ENCODE peak calls at places on chromosome 17, in nine cellular contexts. Z is esophagus squamous epithelium, J is thyroid gland, G is spleen, M is IMR-90, H is sigmoid colon, Q is ovary, U is lower leg skin, P is body of pancreas. W is an unnamed sample.

GRCh38 chr17:796609-797008 is 14.5 kb downstream of the MRM3 start:
- DNase-seq in Z (no peak), J (no peak), G (peak; percentile 54), M (no peak), H (no peak), Q (no peak), U (no peak), P (no peak), W (no peak)

GRCh38 chr17:47720754-47721533 is 12.1 kb upstream of the TBX21 start:
- DNase-seq in Z (no peak), J (no peak), G (peak; percentile 74), M (no peak), H (no peak), Q (no peak), U (no peak), P (no peak), W (peak; percentile 14)

GRCh38 chr17:5121186-5121841 is 5.5 kb downstream of the USP6 start:
- DNase-seq in Z (no peak), J (no peak), G (peak; percentile 63), M (no peak), H (peak; percentile 54), Q (no peak), U (peak; percentile 75), P (no peak), W (no peak)

GRCh38 chr17:14745122-14745521 is 444.2 kb downstream of the HS3ST3B1 start:
- DNase-seq in Z (no peak), J (no peak), G (no peak), M (peak; percentile 46), H (no peak), Q (no peak), U (no peak), P (no peak), W (no peak)

GRCh38 chr17:4195306-4195705 is 52.3 kb downstream of the CYB5D2 start:
- DNase-seq in Z (no peak), J (no peak), G (no peak), M (peak; percentile 82), H (no peak), Q (no peak), U (peak; percentile 25), P (no peak), W (no peak)

GRCh38 chr17:45628019-45628418 is 137.5 kb upstream of the PLEKHM1 start:
- DNase-seq in Z (no peak), J (no peak), G (no peak), M (no peak), H (no peak), Q (no peak), U (peak; percentile 31), P (no peak), W (no peak)

GRCh38 chr17:7262192-7263070 is at the start of gene CLDN7:
- DNase-seq in Z (no peak), J (peak; percentile 98), G (no peak), M (no peak), H (no peak), Q (peak; percentile 23), U (peak; percentile 91), P (peak; percentile 97), W (peak; percentile 71)

GRCh38 chr17:6755731-6756184 is at the start of gene XAF1:
- DNase-seq in Z (no peak), J (peak; percentile 17), G (peak; percentile 84), M (peak; percentile 33), H (peak; percentile 68), Q (peak; percentile 43), U (no peak), P (no peak), W (peak; percentile 25)

GRCh38 chr17:67992541-67993152 is 3.6 kb downstream of the C17orf58 start:
- DNase-seq in Z (no peak), J (no peak), G (no peak), M (no peak), H (no peak), Q (no peak), U (no peak), P (no peak), W (peak; percentile 44)

GRCh38 chr17:62823111-62823895 is 15.2 kb upstream of the MARCHF10 start:
- DNase-seq in Z (no peak), J (peak; percentile 70), G (no peak), M (no peak), H (no peak), Q (no peak), U (peak; percentile 66), P (no peak), W (no peak)

DNA sequence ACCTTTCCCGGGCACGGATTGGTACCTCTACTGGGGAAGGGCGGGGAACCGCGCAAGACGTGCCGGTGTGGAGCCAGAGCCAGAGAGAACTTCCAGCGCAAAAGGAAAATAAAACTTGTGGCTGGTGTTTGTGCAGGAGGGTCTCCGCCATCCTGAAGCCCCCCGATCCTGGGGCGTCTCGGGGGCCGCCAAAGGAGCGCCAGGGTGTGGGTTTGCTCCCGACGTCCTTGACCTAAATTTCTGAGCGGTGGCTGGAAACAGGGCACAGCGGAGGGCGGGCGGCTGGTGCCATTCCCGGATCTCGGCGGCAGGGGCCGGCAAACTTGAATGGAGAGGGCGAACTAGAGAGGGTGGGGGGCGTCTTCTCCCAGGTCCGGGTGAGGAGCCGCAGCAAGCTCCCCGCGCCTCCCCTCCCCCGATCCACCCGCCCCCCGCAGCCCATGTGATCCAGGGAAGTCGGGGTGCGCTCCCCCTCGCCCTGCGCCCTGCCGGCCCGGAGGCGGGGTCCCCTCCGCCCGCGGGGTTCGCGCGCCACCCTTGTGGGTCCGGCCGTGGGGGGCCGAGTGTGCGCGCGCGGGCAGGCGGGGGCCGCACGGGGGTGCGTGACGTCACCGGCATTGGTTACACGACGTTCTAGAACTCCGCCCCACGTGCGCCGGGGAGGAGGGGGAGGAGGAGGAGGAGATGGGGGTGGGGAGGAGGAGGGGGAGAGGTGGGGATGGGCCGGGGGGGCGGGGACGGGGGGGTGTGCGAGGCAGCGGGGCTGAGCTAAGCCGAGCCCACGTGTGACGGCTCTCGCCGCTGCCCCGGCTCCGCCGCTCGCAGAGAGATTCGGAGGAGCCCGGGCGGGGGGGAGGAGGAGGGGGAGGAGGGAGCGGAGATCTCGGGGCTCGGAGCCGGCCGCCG is at the start of gene MSI2:
- DNase-seq in Z (peak; percentile 61), J (peak; percentile 95), G (peak; percentile 97), M (peak; percentile 78), H (peak; percentile 99), Q (peak; percentile 99), U (peak; percentile 98), P (peak; percentile 93), W (peak; percentile 96)
- TF ChIP-seq POLR2A in Z (no peak), J (peak; percentile 62), G (no peak), M (no peak), H (peak; percentile 22), Q (peak; percentile 84), U (no peak), P (peak; percentile 20), W (peak; percentile 63)

DNA sequence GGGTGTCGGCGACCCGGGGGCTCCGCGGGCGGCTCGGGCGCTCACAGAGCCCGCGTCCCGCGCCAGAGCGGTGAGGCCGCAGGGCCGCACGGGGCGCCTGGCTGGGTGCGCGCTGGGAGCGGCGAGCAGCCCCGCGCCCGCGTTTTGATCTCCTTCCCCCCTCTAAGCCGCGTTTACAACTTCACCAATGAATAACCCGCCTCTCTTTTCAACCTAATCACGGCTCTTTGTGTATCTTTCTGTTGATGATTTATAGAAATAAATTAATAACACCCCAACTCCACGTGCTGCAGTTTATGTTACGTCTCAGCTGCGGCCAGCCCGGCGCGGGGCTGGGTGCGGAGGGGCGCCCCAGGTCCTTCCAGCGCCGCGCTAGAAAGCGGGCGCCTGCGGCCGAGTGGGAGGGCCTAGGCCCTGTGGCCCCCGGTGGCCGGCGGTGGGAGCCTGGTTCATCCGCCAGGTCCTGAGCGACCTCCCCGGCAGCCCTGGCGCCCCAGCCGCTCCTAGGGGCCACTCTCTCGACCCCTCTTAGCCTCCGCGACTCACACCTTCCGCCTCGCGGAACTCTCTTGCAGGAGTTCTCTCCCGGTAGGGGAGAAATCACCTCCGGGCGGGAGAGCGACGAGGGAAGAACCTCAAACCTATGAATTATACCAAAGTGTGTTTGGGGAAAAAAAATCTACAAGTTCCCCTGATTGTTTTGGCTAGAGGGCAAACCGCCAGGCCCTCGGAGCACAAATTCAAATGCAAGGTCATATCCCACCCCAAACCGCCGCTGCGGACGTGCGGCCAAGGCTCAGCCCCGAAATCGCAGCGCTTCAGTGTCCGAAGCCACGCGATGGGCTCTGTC is 1.9 kb downstream of the HNF1B start:
- DNase-seq in Z (no peak), J (no peak), G (no peak), M (no peak), H (no peak), Q (no peak), U (no peak), P (peak; percentile 46), W (peak; percentile 38)
- TF ChIP-seq POLR2A in Z (no peak), J (no peak), G (no peak), M (no peak), H (no peak), Q (no peak), U (no peak), P (peak; percentile 40), W (no peak)

GRCh38 chr17:29616300-29617048 is 6.2 kb downstream of the CORO6 start:
- DNase-seq in Z (no peak), J (no peak), G (no peak), M (no peak), H (no peak), Q (no peak), U (peak; percentile 86), P (peak; percentile 12), W (no peak)

GRCh38 chr17:29614345-29615047 is 8.2 kb downstream of the CORO6 start:
- DNase-seq in Z (no peak), J (no peak), G (peak; percentile 78), M (no peak), H (no peak), Q (no peak), U (no peak), P (no peak), W (no peak)

GRCh38 chr17:29615048-29615385 is 7.7 kb downstream of the CORO6 start:
- DNase-seq in Z (no peak), J (peak; percentile 22), G (peak; percentile 87), M (no peak), H (no peak), Q (no peak), U (peak; percentile 91), P (peak; percentile 26), W (no peak)

GRCh38 chr17:29617125-29617480 is 5.6 kb downstream of the CORO6 start:
- DNase-seq in Z (peak; percentile 44), J (peak; percentile 62), G (peak; percentile 97), M (peak; percentile 38), H (peak; percentile 89), Q (peak; percentile 51), U (peak; percentile 96), P (peak; percentile 69), W (peak; percentile 63)

GRCh38 chr17:29615492-29616299 is 7.0 kb downstream of the CORO6 start:
- DNase-seq in Z (no peak), J (peak; percentile 84), G (peak; percentile 97), M (peak; percentile 55), H (peak; percentile 94), Q (peak; percentile 80), U (peak; percentile 97), P (peak; percentile 84), W (peak; percentile 82)
- TF ChIP-seq POLR2A in Z (no peak), J (peak; percentile 72), G (no peak), M (no peak), H (peak; percentile 57), Q (no peak), U (no peak), P (no peak), W (peak; percentile 63)

GRCh38 chr17:60680754-60681153 is 3.1 kb downstream of the BCAS3 start:
- DNase-seq in Z (no peak), J (no peak), G (no peak), M (no peak), H (no peak), Q (no peak), U (no peak), P (no peak), W (no peak)

DNA sequence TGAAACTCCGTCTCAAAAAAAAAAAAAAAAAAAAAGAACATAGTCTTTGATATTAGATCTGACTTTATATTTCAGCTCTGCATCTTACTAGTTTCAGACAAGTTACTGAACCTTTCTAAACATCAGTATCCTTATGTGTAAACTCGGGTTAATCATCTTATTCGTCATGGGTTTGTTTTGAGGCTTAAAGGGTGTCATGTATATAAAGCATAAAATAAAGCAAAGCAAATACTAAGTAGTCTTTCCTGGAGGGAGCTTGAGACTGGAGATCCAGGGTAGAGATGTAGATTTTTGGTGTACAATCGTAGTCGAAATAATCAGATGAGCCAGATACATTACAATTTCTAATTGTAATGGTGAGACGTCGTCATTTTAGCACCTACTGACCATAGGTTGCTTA is 7.8 kb downstream of the BCAS3 start:
- DNase-seq in Z (no peak), J (no peak), G (no peak), M (no peak), H (no peak), Q (no peak), U (no peak), P (no peak), W (no peak)
- TF ChIP-seq POLR2A in Z (no peak), J (no peak), G (no peak), M (no peak), H (no peak), Q (no peak), U (no peak), P (no peak), W (no peak)

W was measured in prostate gland.